ENCODE peak calls at places on chromosomes 6 and 20, in six cellular contexts. J is GM23338, O is astrocyte, T is esophagus squamous epithelium, Q is Caco-2, R is MM.1S. S is an unnamed sample.

GRCh38 chr20:47713941-47714450 is 71.3 kb downstream of the SULF2 start:
- DNase-seq in J (no peak), O (no peak), T (no peak), Q (no peak), R (no peak), S (peak)

GRCh38 chr6:159595173-159595572 is 97.9 kb downstream of the SOD2 start:
- DNase-seq in J (no peak), O (peak), T (no peak), Q (no peak), R (no peak), S (peak)

GRCh38 chr6:105875974-105876640 is 210.0 kb upstream of the PRDM1 start:
- DNase-seq in J (no peak), O (no peak), T (no peak), Q (no peak), R (no peak), S (no peak)

GRCh38 chr6:144268821-144269220 is 16.3 kb upstream of the UTRN start:
- DNase-seq in J (no peak), O (no peak), T (no peak), Q (no peak), R (no peak), S (no peak)

GRCh38 chr6:42916288-42916687 is 435 bp downstream of the PTCRA start:
- DNase-seq in J (no peak), O (no peak), T (no peak), Q (no peak), R (no peak), S (no peak)

GRCh38 chr6:122758927-122759334 is 20.6 kb upstream of the FABP7 start:
- DNase-seq in J (no peak), O (no peak), T (no peak), Q (no peak), R (peak), S (no peak)

GRCh38 chr20:4949833-4950178 is 51.5 kb downstream of the SLC23A2 start:
- DNase-seq in J (peak), O (peak), T (no peak), Q (no peak), R (peak), S (peak)

GRCh38 chr6:62285612-62286469 is at the start of gene KHDRBS2:
- DNase-seq in J (peak), O (no peak), T (peak), Q (no peak), R (peak), S (peak)

GRCh38 chr20:4406627-4407026 is 315.1 kb upstream of the PRND start:
- DNase-seq in J (no peak), O (peak), T (no peak), Q (no peak), R (no peak), S (peak)

GRCh38 chr6:6497541-6497940 is 91.0 kb upstream of the LY86 start:
- DNase-seq in J (no peak), O (no peak), T (no peak), Q (no peak), R (no peak), S (no peak)

GRCh38 chr6:44265843-44266233 is 487 bp upstream of the NFKBIE start:
- DNase-seq in J (no peak), O (no peak), T (no peak), Q (no peak), R (no peak), S (no peak)

GRCh38 chr6:158358450-158359077 is 46.3 kb downstream of the TULP4 start:
- DNase-seq in J (no peak), O (no peak), T (no peak), Q (no peak), R (no peak), S (no peak)

GRCh38 chr6:55131616-55132015 is 42.7 kb upstream of the HCRTR2 start:
- DNase-seq in J (no peak), O (no peak), T (no peak), Q (no peak), R (no peak), S (no peak)

GRCh38 chr20:63128367-63128766 is 87.6 kb downstream of the YTHDF1 start:
- DNase-seq in J (no peak), O (no peak), T (no peak), Q (peak), R (no peak), S (no peak)

GRCh38 chr6:132401120-132401940 is at the start of gene MOXD1:
- DNase-seq in J (peak), O (no peak), T (no peak), Q (peak), R (peak), S (peak)

GRCh38 chr6:34414999-34415858 is 10.6 kb downstream of the RPS10 start:
- DNase-seq in J (peak), O (peak), T (no peak), Q (peak), R (peak), S (peak)

GRCh38 chr6:89984926-89985743 is 90.9 kb downstream of the GJA10 start:
- DNase-seq in J (no peak), O (peak), T (no peak), Q (no peak), R (no peak), S (peak)

GRCh38 chr6:149991838-149992237 is 28.1 kb downstream of the ULBP1 start:
- DNase-seq in J (no peak), O (no peak), T (no peak), Q (no peak), R (no peak), S (no peak)
- H3K4me3 ChIP-seq in J (no peak), O (no peak), T (no peak), Q (no peak), R (no peak), S (no peak)

GRCh38 chr6:113488812-113489685 is 368.1 kb upstream of the MARCKS start:
- DNase-seq in J (peak), O (no peak), T (no peak), Q (no peak), R (no peak), S (no peak)
- TF ChIP-seq CTCF in J (peak), O (no peak), T (no peak), Q (no peak), R (no peak), S (peak)

GRCh38 chr6:125156496-125156895 is 2.9 kb downstream of the TPD52L1 start:
- DNase-seq in J (no peak), O (no peak), T (no peak), Q (no peak), R (no peak), S (no peak)

GRCh38 chr6:125157280-125157679 is 3.7 kb downstream of the TPD52L1 start:
- DNase-seq in J (no peak), O (no peak), T (no peak), Q (no peak), R (no peak), S (no peak)

GRCh38 chr6:125154184-125155135 is 887 bp downstream of the TPD52L1 start:
- DNase-seq in J (peak), O (peak), T (no peak), Q (peak), R (no peak), S (no peak)

GRCh38 chr6:125153541-125154183 is at the start of gene TPD52L1:
- DNase-seq in J (peak), O (peak), T (no peak), Q (peak), R (peak), S (peak)

DNA sequence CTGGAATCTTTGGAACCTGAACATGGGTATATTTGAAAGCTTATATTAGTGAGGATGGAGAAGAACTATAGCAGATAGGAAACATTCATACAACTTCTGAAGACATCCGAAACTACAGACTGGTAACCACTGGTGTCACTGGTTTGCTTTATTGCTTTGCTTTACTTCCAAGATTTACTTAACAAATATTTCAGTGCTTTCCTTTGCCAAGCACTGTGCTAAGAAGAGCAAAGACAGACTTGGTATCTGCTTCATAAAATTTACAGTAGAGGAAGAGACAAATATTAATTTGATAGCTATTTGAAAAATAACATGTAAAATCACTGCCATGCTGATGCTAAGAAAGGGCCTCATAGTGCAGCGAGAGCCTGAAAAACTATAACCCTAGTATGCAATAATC is 1.8 kb downstream of the TPD52L1 start:
- DNase-seq in J (no peak), O (no peak), T (no peak), Q (no peak), R (no peak), S (no peak)
- H3K4me3 ChIP-seq in J (peak), O (no peak), T (peak), Q (no peak), R (no peak), S (no peak)

GRCh38 chr6:157064502-157064901 is 258.8 kb downstream of the TMEM242 start:
- DNase-seq in J (no peak), O (no peak), T (no peak), Q (no peak), R (no peak), S (no peak)

GRCh38 chr6:157069585-157069984 is 253.7 kb downstream of the TMEM242 start:
- DNase-seq in J (peak), O (no peak), T (no peak), Q (no peak), R (no peak), S (no peak)

GRCh38 chr6:157065366-157065765 is 258.0 kb downstream of the TMEM242 start:
- DNase-seq in J (no peak), O (no peak), T (no peak), Q (no peak), R (no peak), S (no peak)

GRCh38 chr6:157068691-157069228 is 254.6 kb downstream of the TMEM242 start:
- DNase-seq in J (no peak), O (peak), T (no peak), Q (no peak), R (peak), S (no peak)

DNA sequence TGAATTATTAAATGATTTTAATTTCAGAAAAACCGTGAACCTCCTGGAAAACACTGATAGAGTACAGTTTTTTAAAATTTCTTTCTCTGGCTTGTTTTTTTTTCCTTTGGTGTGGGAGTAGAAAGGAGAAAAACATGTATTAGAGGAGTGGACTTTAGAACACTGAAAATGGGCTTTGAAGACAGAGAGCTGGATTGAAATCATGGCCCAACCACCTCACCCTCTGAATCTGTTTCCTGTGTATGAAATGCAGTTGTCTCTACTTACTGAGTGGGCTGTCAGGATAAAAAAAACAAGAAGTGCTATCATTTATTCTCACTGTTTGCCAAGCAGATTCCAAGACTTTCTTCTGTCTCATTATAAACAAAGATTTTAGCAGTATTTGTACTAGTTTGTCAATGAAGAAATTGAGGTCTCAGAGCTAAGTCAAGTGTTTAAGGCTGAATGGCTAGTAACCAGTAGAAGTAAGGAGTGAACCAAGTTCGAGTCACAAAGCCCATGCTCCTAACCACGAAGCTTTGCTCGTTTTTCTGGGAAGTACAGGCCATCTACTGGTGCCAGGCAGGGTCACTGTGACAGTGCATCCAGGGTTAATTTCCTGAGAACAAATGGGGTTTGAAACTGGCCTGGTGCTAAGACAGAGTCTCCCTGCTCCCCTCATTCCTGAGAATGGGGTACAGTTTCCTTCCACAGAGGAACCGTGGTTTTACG is 256.4 kb downstream of the TMEM242 start:
- DNase-seq in J (no peak), O (no peak), T (no peak), Q (no peak), R (no peak), S (peak)
- TF ChIP-seq CTCF in J (peak), O (no peak), T (no peak), Q (no peak), R (no peak), S (no peak)

DNA sequence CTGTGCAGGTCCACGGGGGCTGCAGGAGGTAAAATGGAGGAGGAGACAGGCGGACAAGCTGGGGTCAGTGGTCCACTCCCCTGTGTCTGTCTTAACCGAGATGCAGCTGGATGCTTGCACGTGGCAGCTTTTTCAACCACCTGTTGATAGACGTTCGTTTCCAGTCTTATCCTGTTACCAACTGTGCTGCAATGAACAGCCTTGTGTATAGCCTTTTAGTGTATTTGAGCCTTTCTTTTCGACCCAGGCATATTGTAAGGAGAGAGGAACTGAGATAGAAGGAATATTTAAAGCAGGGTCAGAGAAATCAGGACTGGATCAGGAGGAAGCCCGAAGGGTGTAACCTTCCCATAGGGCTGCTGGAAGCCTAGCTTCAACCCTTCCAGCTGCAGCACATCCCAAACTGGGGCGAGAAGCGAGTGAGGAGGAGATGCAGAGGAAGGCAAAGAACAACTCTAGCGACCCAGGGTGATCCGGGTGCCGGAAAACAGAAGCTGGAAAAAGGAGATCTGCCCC is 11.4 kb downstream of the TRIM31 start:
- DNase-seq in J (peak), O (no peak), T (no peak), Q (no peak), R (peak), S (no peak)
- H3K4me3 ChIP-seq in J (peak), O (peak), T (peak), Q (peak), R (peak), S (peak)

GRCh38 chr20:7989379-7989778 is 30.2 kb downstream of the TMX4 start:
- DNase-seq in J (no peak), O (no peak), T (no peak), Q (no peak), R (no peak), S (no peak)
- TF ChIP-seq CTCF in J (no peak), O (no peak), T (no peak), Q (peak), R (no peak), S (no peak)

GRCh38 chr20:44401052-44401769 is 45.7 kb downstream of the HNF4A start:
- DNase-seq in J (no peak), O (no peak), T (no peak), Q (peak), R (no peak), S (no peak)
- H3K4me3 ChIP-seq in J (no peak), O (no peak), T (no peak), Q (peak), R (no peak), S (no peak)

DNA sequence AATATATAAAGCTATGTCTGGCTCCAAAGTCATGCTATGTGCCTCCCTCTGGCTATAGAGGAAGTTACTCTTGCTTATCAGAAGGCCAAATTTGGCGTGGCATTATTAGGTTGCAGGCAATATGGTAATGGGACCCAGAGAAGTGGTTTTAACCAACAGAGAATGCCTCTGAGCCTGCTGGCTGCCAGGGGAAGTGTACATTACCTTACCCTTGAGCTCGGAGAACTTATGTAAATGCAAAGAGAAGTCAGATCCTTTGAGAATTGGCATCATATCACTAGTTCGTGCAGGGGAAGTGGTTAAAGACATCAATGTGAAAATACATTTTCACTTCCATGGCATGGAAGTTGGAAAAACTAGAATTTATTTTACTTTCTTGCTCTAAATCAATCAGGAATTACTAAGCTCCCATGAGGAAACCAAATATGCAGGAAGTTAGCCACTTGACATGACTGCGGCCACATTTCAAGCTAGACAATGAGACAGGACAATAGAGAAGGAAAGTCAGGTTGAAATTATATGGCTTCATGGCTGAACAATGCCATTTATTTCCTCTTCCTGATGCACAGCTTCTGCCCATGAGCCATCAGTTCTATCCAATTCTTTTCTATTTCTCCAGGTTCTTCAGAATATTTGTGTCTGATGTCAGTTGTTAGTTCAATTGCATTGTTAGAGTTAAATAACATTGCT is 134.0 kb upstream of the PHACTR1 start:
- DNase-seq in J (no peak), O (no peak), T (no peak), Q (no peak), R (no peak), S (no peak)
- TF ChIP-seq CTCF in J (no peak), O (no peak), T (no peak), Q (no peak), R (no peak), S (no peak)

DNA sequence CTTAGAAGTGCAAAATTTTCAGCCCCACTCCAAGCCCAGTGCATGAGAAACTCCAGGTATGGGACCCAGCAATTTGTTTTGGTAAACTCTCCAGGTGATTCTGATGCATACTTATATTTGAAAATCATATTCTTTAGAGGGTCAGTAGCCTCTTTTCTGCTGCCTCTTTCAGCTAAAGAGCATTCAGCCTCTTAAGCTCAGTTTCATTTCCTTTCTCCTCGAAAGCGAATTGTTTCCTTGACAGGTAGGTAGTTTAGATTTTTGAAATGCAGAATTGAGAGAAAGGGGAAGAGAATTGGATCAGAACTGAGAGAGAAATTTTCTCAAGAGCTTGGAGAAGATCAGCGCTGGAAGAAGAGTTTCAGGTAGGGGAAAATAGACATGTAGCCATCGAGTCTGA is 995.8 kb upstream of the FLRT3 start:
- DNase-seq in J (no peak), O (no peak), T (no peak), Q (no peak), R (no peak), S (no peak)
- H3K4me3 ChIP-seq in J (no peak), O (no peak), T (no peak), Q (no peak), R (no peak), S (no peak)

S was measured in fibroblast of pulmonary artery.